ENCODE peak calls at places on chromosomes 7 and 10, in five cellular contexts. U is KBM-7; J is heart left ventricle; D is activated CD4-positive, alpha-beta T cell treated with anti-CD3 and anti-CD28 coated beads for 48 hours; E is small intestine. M is an unnamed sample.
A peak's percentile ranks its signal among the peaks of the same experiment; 100 is the strongest.

GRCh38 chr7:13830604-13830915 is 158.9 kb downstream of the ETV1 start:
- DNase-seq in U (no peak), D (no peak), J (no peak), E (no peak), M (no peak)

GRCh38 chr7:108201766-108202165 is 71.6 kb upstream of the LAMB4 start:
- DNase-seq in J (no peak), U (no peak), D (no peak), E (no peak), M (no peak)

GRCh38 chr7:92833766-92834605 is 2.4 kb downstream of the CDK6 start:
- DNase-seq in E (peak; percentile 82), D (peak; percentile 90), U (peak; percentile 84), J (peak; percentile 91), M (peak; percentile 53)

GRCh38 chr10:124619195-124619594 is 125.0 kb downstream of the FAM53B start:
- DNase-seq in U (peak; percentile 75), D (no peak), E (no peak), J (no peak), M (no peak)

GRCh38 chr10:53573498-53573897 is 800.9 kb upstream of the MBL2 start:
- DNase-seq in D (no peak), J (no peak), E (no peak), U (no peak), M (no peak)

GRCh38 chr10:63125459-63125858 is 7.7 kb upstream of the NRBF2 start:
- DNase-seq in U (no peak), D (no peak), J (no peak), E (no peak), M (no peak)

GRCh38 chr10:43347997-43348396 is 23.4 kb upstream of the FXYD4 start:
- DNase-seq in J (no peak), D (no peak), U (no peak), E (no peak), M (no peak)

GRCh38 chr7:20787658-20788057 is 972 bp upstream of the SP8 start:
- DNase-seq in J (no peak), D (no peak), E (no peak), U (no peak), M (no peak)

GRCh38 chr10:123995082-123995460 is 98.3 kb downstream of the CHST15 start:
- DNase-seq in D (no peak), E (no peak), U (no peak), J (peak; percentile 61), M (no peak)

GRCh38 chr7:137967143-137968018 is 34.5 kb downstream of the CREB3L2 start:
- DNase-seq in E (no peak), J (no peak), U (peak; percentile 79), D (no peak), M (no peak)

GRCh38 chr7:18685961-18686360 is 190.4 kb downstream of the HDAC9 start:
- DNase-seq in U (no peak), E (no peak), D (no peak), J (no peak), M (no peak)

GRCh38 chr10:69558559-69558958 is 14.7 kb downstream of the NEUROG3 start:
- DNase-seq in E (peak; percentile 10), D (no peak), J (no peak), U (no peak), M (no peak)

GRCh38 chr7:150717821-150718420 is 1.5 kb downstream of the GIMAP1 start:
- DNase-seq in J (no peak), E (no peak), U (no peak), D (no peak), M (no peak)

GRCh38 chr10:131748831-131749766 is 151.7 kb upstream of the PPP2R2D start:
- DNase-seq in U (no peak), D (no peak), E (peak; percentile 68), J (no peak), M (no peak)

GRCh38 chr10:57260175-57260574 is 899.1 kb upstream of the ZWINT start:
- DNase-seq in U (no peak), J (no peak), E (no peak), D (no peak), M (no peak)

GRCh38 chr7:3722396-3722846 is 421.4 kb downstream of the SDK1 start:
- DNase-seq in U (no peak), E (peak; percentile 5), J (no peak), D (peak; percentile 31), M (no peak)

GRCh38 chr10:5506751-5507648 is 7.6 kb upstream of the CALML5 start:
- DNase-seq in E (no peak), U (no peak), D (no peak), J (no peak), M (no peak)

GRCh38 chr10:33010132-33011037 is 52.4 kb upstream of the ITGB1 start:
- DNase-seq in D (no peak), E (no peak), J (no peak), U (peak; percentile 85), M (no peak)

GRCh38 chr10:5434017-5434753 is 21.8 kb downstream of the NET1 start:
- DNase-seq in E (peak; percentile 65), J (no peak), D (no peak), U (peak; percentile 62), M (no peak)

GRCh38 chr7:100965723-100966541 is 3.4 kb upstream of the MUC12 start:
- DNase-seq in J (peak; percentile 84), E (peak; percentile 94), U (peak; percentile 84), D (peak; percentile 89), M (peak; percentile 97)

GRCh38 chr7:44707558-44708230 is 41.0 kb upstream of the ZMIZ2 start:
- DNase-seq in U (no peak), E (no peak), J (no peak), D (no peak), M (no peak)

GRCh38 chr7:96508371-96508770 is 186.5 kb upstream of the SLC25A13 start:
- DNase-seq in U (no peak), J (no peak), D (no peak), E (no peak), M (no peak)

GRCh38 chr10:36606234-36606839 is 519.1 kb upstream of the ANKRD30A start:
- DNase-seq in E (no peak), J (no peak), D (no peak), U (no peak), M (no peak)

GRCh38 chr7:104137971-104138370 is 69.8 kb downstream of the ORC5 start:
- DNase-seq in E (no peak), U (no peak), D (no peak), J (no peak), M (no peak)

GRCh38 chr10:33052915-33053810 is 95.1 kb upstream of the ITGB1 start:
- DNase-seq in J (no peak), E (no peak), D (no peak), U (no peak), M (no peak)

GRCh38 chr7:111090834-111091233 is at the start of gene LRRN3:
- DNase-seq in U (no peak), D (peak; percentile 63), J (peak; percentile 62), E (peak; percentile 19), M (no peak)

GRCh38 chr7:11604505-11604904 is 227.5 kb downstream of the THSD7A start:
- DNase-seq in J (no peak), D (no peak), U (no peak), E (no peak), M (no peak)

GRCh38 chr7:107579546-107579880 is 533 bp upstream of the BCAP29 start:
- DNase-seq in E (no peak), D (no peak), U (no peak), J (no peak), M (no peak)

GRCh38 chr10:129864601-129865126 is 99.4 kb downstream of the EBF3 start:
- DNase-seq in J (no peak), U (no peak), E (no peak), D (no peak), M (no peak)

GRCh38 chr10:101839421-101840063 is 4.1 kb downstream of the KCNIP2 start:
- DNase-seq in U (no peak), E (peak; percentile 45), D (peak; percentile 68), J (peak; percentile 80), M (no peak)

GRCh38 chr7:103887853-103888602 is 101.4 kb downstream of the RELN start:
- DNase-seq in D (no peak), J (no peak), U (no peak), E (no peak), M (no peak)

GRCh38 chr10:113031147-113031546 is 81.1 kb downstream of the TCF7L2 start:
- DNase-seq in E (no peak), D (no peak), U (no peak), J (no peak), M (no peak)

GRCh38 chr7:90988523-90988922 is 275.7 kb upstream of the FZD1 start:
- DNase-seq in E (no peak), J (no peak), D (no peak), U (no peak), M (no peak)

GRCh38 chr10:69892436-69893215 is 90.9 kb downstream of the COL13A1 start:
- DNase-seq in E (no peak), J (no peak), D (no peak), U (no peak), M (no peak)

GRCh38 chr7:44194069-44194468 is 4.8 kb upstream of the GCK start:
- DNase-seq in J (no peak), U (no peak), E (no peak), D (peak; percentile 71), M (no peak)

GRCh38 chr7:39951156-39951942 is 1.3 kb downstream of the CDK13 start:
- DNase-seq in J (peak; percentile 77), D (peak; percentile 78), E (peak; percentile 50), U (peak; percentile 87), M (peak; percentile 59)